ENCODE peak calls at places on chromosome 5, in eight cellular contexts. Y, D, B, O, W, F, M and E are unnamed samples.

GRCh38 chr5:117657591-117657990 is 1083.0 kb upstream of the SEMA6A start:
- DNase-seq in Y (no peak), D (no peak), B (no peak), O (no peak), W (no peak), F (no peak), M (no peak), E (no peak)

GRCh38 chr5:131999991-132000490 is 11.4 kb downstream of the ACSL6 start:
- DNase-seq in Y (no peak), D (no peak), B (no peak), O (no peak), W (no peak), F (no peak), M (no peak), E (no peak)

GRCh38 chr5:5665225-5666075 is 243.0 kb downstream of the ICE1 start:
- DNase-seq in Y (peak), D (no peak), B (no peak), O (no peak), W (no peak), F (no peak), M (no peak), E (no peak)

GRCh38 chr5:58411372-58411771 is 48.5 kb downstream of the PLK2 start:
- DNase-seq in Y (no peak), D (no peak), B (no peak), O (no peak), W (no peak), F (no peak), M (no peak), E (no peak)

GRCh38 chr5:147483197-147483790 is 26.6 kb downstream of the DPYSL3 start:
- DNase-seq in Y (no peak), D (no peak), B (no peak), O (no peak), W (no peak), F (no peak), M (no peak), E (no peak)

GRCh38 chr5:43121565-43122484 is 1.1 kb downstream of the ZNF131 start:
- DNase-seq in Y (no peak), D (peak), B (no peak), O (peak), W (peak), F (peak), M (peak), E (peak)

GRCh38 chr5:139664273-139664693 is 16.1 kb downstream of the CXXC5 start:
- DNase-seq in Y (no peak), D (no peak), B (no peak), O (no peak), W (no peak), F (no peak), M (peak), E (peak)

GRCh38 chr5:18553269-18553668 is 919.0 kb downstream of the TAF11L14 start:
- DNase-seq in Y (no peak), D (peak), B (no peak), O (no peak), W (no peak), F (no peak), M (no peak), E (no peak)

GRCh38 chr5:6710078-6710477 is 3.2 kb upstream of the TENT4A start:
- DNase-seq in Y (no peak), D (no peak), B (no peak), O (peak), W (no peak), F (no peak), M (no peak), E (no peak)

GRCh38 chr5:159680095-159680494 is 236.2 kb upstream of the ADRA1B start:
- DNase-seq in Y (no peak), D (no peak), B (no peak), O (no peak), W (peak), F (no peak), M (peak), E (no peak)

GRCh38 chr5:143207563-143208364 is 195.7 kb downstream of the NR3C1 start:
- DNase-seq in Y (no peak), D (no peak), B (no peak), O (no peak), W (no peak), F (no peak), M (no peak), E (peak)

GRCh38 chr5:116084891-116085715 is at the start of gene COMMD10:
- DNase-seq in Y (peak), D (peak), B (peak), O (peak), W (peak), F (peak), M (peak), E (peak)

GRCh38 chr5:157926171-157926671 is 67.3 kb upstream of the CLINT1 start:
- DNase-seq in Y (no peak), D (no peak), B (no peak), O (peak), W (no peak), F (no peak), M (no peak), E (no peak)

GRCh38 chr5:80755634-80756033 is 100.9 kb upstream of the DHFR start:
- DNase-seq in Y (no peak), D (no peak), B (no peak), O (no peak), W (no peak), F (no peak), M (peak), E (no peak)

GRCh38 chr5:59173568-59173967 is 590.7 kb downstream of the RAB3C start:
- DNase-seq in Y (no peak), D (no peak), B (no peak), O (no peak), W (no peak), F (no peak), M (no peak), E (no peak)

GRCh38 chr5:39284552-39284951 is 65.2 kb upstream of the FYB1 start:
- DNase-seq in Y (no peak), D (no peak), B (no peak), O (no peak), W (no peak), F (no peak), M (no peak), E (no peak)

GRCh38 chr5:124797665-124798087 is 51.2 kb upstream of the ZNF608 start:
- DNase-seq in Y (no peak), D (no peak), B (no peak), O (no peak), W (no peak), F (no peak), M (no peak), E (no peak)

GRCh38 chr5:105593011-105593760 is 2030.6 kb upstream of the NUDT12 start:
- DNase-seq in Y (no peak), D (no peak), B (no peak), O (no peak), W (no peak), F (no peak), M (no peak), E (no peak)

GRCh38 chr5:19608434-19608833 is 379.6 kb downstream of the CDH18 start:
- DNase-seq in Y (no peak), D (peak), B (no peak), O (no peak), W (peak), F (no peak), M (peak), E (no peak)

GRCh38 chr5:137431051-137431450 is 68.1 kb downstream of the SPOCK1 start:
- DNase-seq in Y (no peak), D (no peak), B (no peak), O (no peak), W (no peak), F (no peak), M (no peak), E (no peak)

GRCh38 chr5:148398698-148399121 is 15.0 kb downstream of the FBXO38 start:
- DNase-seq in Y (no peak), D (no peak), B (no peak), O (no peak), W (peak), F (no peak), M (no peak), E (no peak)

GRCh38 chr5:10653751-10654400 is 90.0 kb downstream of the ANKRD33B start:
- DNase-seq in Y (no peak), D (no peak), B (no peak), O (no peak), W (no peak), F (no peak), M (no peak), E (no peak)

GRCh38 chr5:138024117-138024516 is 8.8 kb downstream of the FAM13B start:
- DNase-seq in Y (no peak), D (peak), B (no peak), O (no peak), W (no peak), F (no peak), M (no peak), E (no peak)

GRCh38 chr5:133032852-133033742 is 6.7 kb upstream of the ZCCHC10 start:
- DNase-seq in Y (no peak), D (no peak), B (no peak), O (peak), W (peak), F (no peak), M (peak), E (no peak)

GRCh38 chr5:135203593-135204036 is 169.6 kb upstream of the PITX1 start:
- DNase-seq in Y (no peak), D (peak), B (no peak), O (no peak), W (peak), F (no peak), M (peak), E (no peak)

GRCh38 chr5:177327539-177328522 is 16.1 kb upstream of the MXD3 start:
- DNase-seq in Y (no peak), D (no peak), B (no peak), O (no peak), W (no peak), F (no peak), M (no peak), E (no peak)

GRCh38 chr5:127077346-127077745 is 4.0 kb upstream of the C5orf63 start:
- DNase-seq in Y (no peak), D (no peak), B (no peak), O (peak), W (no peak), F (no peak), M (no peak), E (no peak)

GRCh38 chr5:78508231-78508765 is 140.3 kb downstream of the LHFPL2 start:
- DNase-seq in Y (no peak), D (no peak), B (no peak), O (no peak), W (no peak), F (no peak), M (no peak), E (no peak)

GRCh38 chr5:78505860-78506259 is 142.7 kb downstream of the LHFPL2 start:
- DNase-seq in Y (no peak), D (no peak), B (no peak), O (no peak), W (no peak), F (no peak), M (no peak), E (no peak)

GRCh38 chr5:78504726-78505431 is 143.7 kb downstream of the LHFPL2 start:
- DNase-seq in Y (peak), D (peak), B (peak), O (peak), W (no peak), F (peak), M (no peak), E (peak)

GRCh38 chr5:78507531-78507930 is 141.0 kb downstream of the LHFPL2 start:
- DNase-seq in Y (no peak), D (no peak), B (no peak), O (no peak), W (no peak), F (no peak), M (no peak), E (no peak)

GRCh38 chr5:78506296-78507049 is 142.1 kb downstream of the LHFPL2 start:
- DNase-seq in Y (no peak), D (no peak), B (no peak), O (no peak), W (no peak), F (no peak), M (no peak), E (no peak)
- H3K27ac ChIP-seq in Y (no peak), D (no peak), B (no peak), O (no peak), W (no peak), F (peak), M (no peak), E (no peak)

GRCh38 chr5:171660438-171660837 is 125.2 kb upstream of the SMIM23 start:
- DNase-seq in Y (no peak), D (no peak), B (no peak), O (no peak), W (no peak), F (no peak), M (no peak), E (no peak)
- TF ChIP-seq CTCF in Y (no peak), D (no peak), B (no peak), O (no peak), W (no peak), F (no peak), M (no peak), E (no peak)

DNA sequence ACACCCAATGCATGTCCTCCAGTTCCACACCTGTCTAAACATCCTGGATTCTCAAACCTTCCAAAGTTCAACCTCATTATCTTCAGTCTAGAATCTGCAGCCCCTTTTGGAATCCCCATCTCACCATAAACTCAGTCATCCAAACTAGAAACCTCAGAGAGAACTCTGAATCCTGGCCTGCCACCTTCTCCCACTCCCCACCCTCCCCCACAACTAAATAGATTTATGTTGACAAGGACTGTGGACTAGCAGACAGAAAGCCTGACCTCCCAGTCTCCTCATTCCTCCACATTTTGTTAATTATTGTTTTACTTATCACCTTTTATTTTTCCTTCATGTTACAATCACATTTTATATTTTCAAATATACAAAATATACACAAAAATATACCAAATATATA is 76.6 kb downstream of the MEF2C start:
- DNase-seq in Y (no peak), D (no peak), B (no peak), O (no peak), W (no peak), F (no peak), M (no peak), E (no peak)
- H3K27ac ChIP-seq in Y (no peak), D (no peak), B (peak), O (no peak), W (no peak), F (no peak), M (no peak), E (no peak)

DNA sequence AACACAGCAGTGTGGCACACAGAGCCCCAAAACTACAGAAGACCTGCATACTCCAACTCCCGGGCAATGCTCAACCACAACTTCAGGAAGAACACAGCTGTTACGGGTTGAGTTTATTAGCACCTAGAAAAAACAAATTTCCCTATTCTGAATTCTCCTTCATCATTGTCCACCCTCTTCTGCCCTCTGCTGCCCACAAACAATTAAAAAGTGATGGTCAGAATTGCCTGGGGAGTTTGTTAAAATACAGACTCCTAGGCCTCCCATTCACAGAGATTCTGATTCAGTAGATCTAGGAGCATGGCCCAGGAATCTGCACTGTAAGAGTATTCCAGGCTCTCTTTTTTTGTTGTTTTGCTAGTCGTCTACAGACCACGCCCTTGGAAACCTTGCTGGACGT is 310.6 kb downstream of the NDUFS4 start:
- DNase-seq in Y (peak), D (no peak), B (no peak), O (no peak), W (peak), F (no peak), M (no peak), E (no peak)
- TF ChIP-seq CTCF in Y (peak), D (no peak), B (no peak), O (no peak), W (peak), F (no peak), M (no peak), E (no peak)